ENCODE peak calls at places on chromosomes 2 and 18, in seven cellular contexts. One of them, this sample, is unnamed.

GRCh38 chr18:79305976-79306375 is 89.8 kb upstream of the NFATC1 start:
- DNase-seq in lower leg skin: no peak
- DNase-seq in endothelial cell of umbilical vein: no peak
- DNase-seq in HCT116: no peak
- DNase-seq in gastrocnemius medialis: no peak
- DNase-seq in IMR-90: no peak
- DNase-seq in stomach: no peak
- DNase-seq in this sample: no peak

GRCh38 chr2:69154031-69154430 is 141.1 kb downstream of the ANTXR1 start:
- DNase-seq in endothelial cell of umbilical vein: no peak
- DNase-seq in stomach: no peak
- DNase-seq in IMR-90: peak
- DNase-seq in lower leg skin: no peak
- DNase-seq in gastrocnemius medialis: no peak
- DNase-seq in HCT116: no peak
- DNase-seq in this sample: no peak

GRCh38 chr2:25831744-25832449 is 46.4 kb downstream of the ASXL2 start:
- DNase-seq in stomach: no peak
- DNase-seq in HCT116: no peak
- DNase-seq in endothelial cell of umbilical vein: peak
- DNase-seq in gastrocnemius medialis: no peak
- DNase-seq in lower leg skin: no peak
- DNase-seq in IMR-90: no peak
- DNase-seq in this sample: no peak

GRCh38 chr2:240718896-240719490 is 27.3 kb downstream of the AQP12A start:
- DNase-seq in IMR-90: no peak
- DNase-seq in stomach: no peak
- DNase-seq in endothelial cell of umbilical vein: no peak
- DNase-seq in lower leg skin: no peak
- DNase-seq in gastrocnemius medialis: no peak
- DNase-seq in HCT116: no peak
- DNase-seq in this sample: no peak

GRCh38 chr2:159411460-159411859 is 125.0 kb upstream of the WDSUB1 start:
- DNase-seq in lower leg skin: no peak
- DNase-seq in endothelial cell of umbilical vein: no peak
- DNase-seq in gastrocnemius medialis: no peak
- DNase-seq in HCT116: no peak
- DNase-seq in stomach: no peak
- DNase-seq in IMR-90: no peak
- DNase-seq in this sample: no peak

GRCh38 chr2:30235008-30235655 is 3.8 kb downstream of the LBH start:
- DNase-seq in gastrocnemius medialis: no peak
- DNase-seq in HCT116: no peak
- DNase-seq in stomach: peak
- DNase-seq in lower leg skin: no peak
- DNase-seq in endothelial cell of umbilical vein: no peak
- DNase-seq in IMR-90: peak
- DNase-seq in this sample: no peak

GRCh38 chr2:60445684-60446184 is 107.7 kb downstream of the BCL11A start:
- DNase-seq in lower leg skin: no peak
- DNase-seq in IMR-90: peak
- DNase-seq in HCT116: no peak
- DNase-seq in endothelial cell of umbilical vein: no peak
- DNase-seq in gastrocnemius medialis: no peak
- DNase-seq in stomach: no peak
- DNase-seq in this sample: no peak

GRCh38 chr18:79982736-79983135 is 5.6 kb downstream of the TXNL4A start:
- DNase-seq in gastrocnemius medialis: no peak
- DNase-seq in stomach: no peak
- DNase-seq in lower leg skin: no peak
- DNase-seq in endothelial cell of umbilical vein: no peak
- DNase-seq in HCT116: no peak
- DNase-seq in IMR-90: peak
- DNase-seq in this sample: peak

GRCh38 chr2:72097276-72097675 is 50.4 kb downstream of the CYP26B1 start:
- DNase-seq in gastrocnemius medialis: no peak
- DNase-seq in lower leg skin: no peak
- DNase-seq in stomach: no peak
- DNase-seq in HCT116: no peak
- DNase-seq in endothelial cell of umbilical vein: no peak
- DNase-seq in IMR-90: no peak
- DNase-seq in this sample: no peak

GRCh38 chr2:149727927-149728326 is 140.4 kb upstream of the MMADHC start:
- DNase-seq in lower leg skin: no peak
- DNase-seq in endothelial cell of umbilical vein: no peak
- DNase-seq in stomach: no peak
- DNase-seq in IMR-90: peak
- DNase-seq in HCT116: no peak
- DNase-seq in gastrocnemius medialis: no peak
- DNase-seq in this sample: no peak

GRCh38 chr2:238108423-238109201 is 8.5 kb downstream of the ESPNL start:
- DNase-seq in endothelial cell of umbilical vein: no peak
- DNase-seq in stomach: no peak
- DNase-seq in IMR-90: no peak
- DNase-seq in gastrocnemius medialis: no peak
- DNase-seq in HCT116: no peak
- DNase-seq in lower leg skin: no peak
- DNase-seq in this sample: no peak

GRCh38 chr2:182456784-182457183 is 29.9 kb upstream of the PDE1A start:
- DNase-seq in gastrocnemius medialis: no peak
- DNase-seq in lower leg skin: no peak
- DNase-seq in IMR-90: peak
- DNase-seq in HCT116: no peak
- DNase-seq in endothelial cell of umbilical vein: no peak
- DNase-seq in stomach: no peak
- DNase-seq in this sample: no peak

GRCh38 chr2:127597046-127597983 is 48.6 kb upstream of the GPR17 start:
- DNase-seq in stomach: peak
- DNase-seq in endothelial cell of umbilical vein: no peak
- DNase-seq in HCT116: no peak
- DNase-seq in lower leg skin: no peak
- DNase-seq in IMR-90: no peak
- DNase-seq in gastrocnemius medialis: no peak
- DNase-seq in this sample: no peak

GRCh38 chr2:158205215-158205614 is 103.5 kb downstream of the UPP2 start:
- DNase-seq in endothelial cell of umbilical vein: no peak
- DNase-seq in IMR-90: no peak
- DNase-seq in gastrocnemius medialis: no peak
- DNase-seq in stomach: no peak
- DNase-seq in HCT116: no peak
- DNase-seq in lower leg skin: no peak
- DNase-seq in this sample: no peak

GRCh38 chr2:84969511-84970265 is 1.3 kb upstream of the KCMF1 start:
- DNase-seq in HCT116: no peak
- DNase-seq in lower leg skin: no peak
- DNase-seq in stomach: no peak
- DNase-seq in IMR-90: peak
- DNase-seq in endothelial cell of umbilical vein: peak
- DNase-seq in gastrocnemius medialis: no peak
- DNase-seq in this sample: peak

GRCh38 chr2:128473175-128474013 is 154.7 kb upstream of the HS6ST1 start:
- DNase-seq in gastrocnemius medialis: no peak
- DNase-seq in stomach: no peak
- DNase-seq in lower leg skin: peak
- DNase-seq in IMR-90: peak
- DNase-seq in endothelial cell of umbilical vein: no peak
- DNase-seq in HCT116: no peak
- DNase-seq in this sample: peak

GRCh38 chr18:78983530-78983929 is 3.9 kb downstream of the SALL3 start:
- DNase-seq in stomach: no peak
- DNase-seq in gastrocnemius medialis: no peak
- DNase-seq in endothelial cell of umbilical vein: no peak
- DNase-seq in lower leg skin: no peak
- DNase-seq in HCT116: no peak
- DNase-seq in IMR-90: no peak
- DNase-seq in this sample: no peak

GRCh38 chr2:176768185-176768584 is 444.4 kb upstream of the HNRNPA3 start:
- DNase-seq in stomach: no peak
- DNase-seq in HCT116: no peak
- DNase-seq in lower leg skin: no peak
- DNase-seq in gastrocnemius medialis: no peak
- DNase-seq in IMR-90: no peak
- DNase-seq in endothelial cell of umbilical vein: no peak
- DNase-seq in this sample: no peak

GRCh38 chr2:239602290-239603282 is 201.8 kb upstream of the HDAC4 start:
- DNase-seq in stomach: no peak
- DNase-seq in lower leg skin: no peak
- DNase-seq in gastrocnemius medialis: no peak
- DNase-seq in endothelial cell of umbilical vein: no peak
- DNase-seq in IMR-90: no peak
- DNase-seq in HCT116: no peak
- DNase-seq in this sample: no peak

GRCh38 chr2:156192468-156192867 is 140.1 kb downstream of the NR4A2 start:
- DNase-seq in endothelial cell of umbilical vein: peak
- DNase-seq in lower leg skin: no peak
- DNase-seq in stomach: no peak
- DNase-seq in IMR-90: no peak
- DNase-seq in HCT116: no peak
- DNase-seq in gastrocnemius medialis: no peak
- DNase-seq in this sample: peak

GRCh38 chr2:10956006-10956790 is 44.5 kb downstream of the KCNF1 start:
- DNase-seq in endothelial cell of umbilical vein: no peak
- DNase-seq in IMR-90: no peak
- DNase-seq in lower leg skin: no peak
- DNase-seq in gastrocnemius medialis: no peak
- DNase-seq in HCT116: no peak
- DNase-seq in stomach: no peak
- DNase-seq in this sample: no peak

GRCh38 chr2:239462671-239463506 is 62.1 kb upstream of the HDAC4 start:
- DNase-seq in lower leg skin: no peak
- DNase-seq in endothelial cell of umbilical vein: no peak
- DNase-seq in HCT116: no peak
- DNase-seq in gastrocnemius medialis: no peak
- DNase-seq in stomach: peak
- DNase-seq in IMR-90: no peak
- DNase-seq in this sample: no peak

GRCh38 chr18:45127395-45127794 is 446.7 kb downstream of the SETBP1 start:
- DNase-seq in endothelial cell of umbilical vein: no peak
- DNase-seq in stomach: no peak
- DNase-seq in HCT116: no peak
- DNase-seq in lower leg skin: no peak
- DNase-seq in IMR-90: no peak
- DNase-seq in gastrocnemius medialis: no peak
- DNase-seq in this sample: no peak

GRCh38 chr2:189553689-189554088 is 26.9 kb downstream of the SLC40A1 start:
- DNase-seq in stomach: no peak
- DNase-seq in endothelial cell of umbilical vein: peak
- DNase-seq in gastrocnemius medialis: no peak
- DNase-seq in lower leg skin: no peak
- DNase-seq in HCT116: no peak
- DNase-seq in IMR-90: peak
- DNase-seq in this sample: no peak

GRCh38 chr2:68839260-68839833 is 31.9 kb downstream of the BMP10 start:
- DNase-seq in lower leg skin: no peak
- DNase-seq in gastrocnemius medialis: no peak
- DNase-seq in stomach: no peak
- DNase-seq in HCT116: peak
- DNase-seq in IMR-90: no peak
- DNase-seq in endothelial cell of umbilical vein: no peak
- DNase-seq in this sample: peak

GRCh38 chr2:1060987-1061386 is 110.3 kb downstream of the SNTG2 start:
- DNase-seq in gastrocnemius medialis: no peak
- DNase-seq in HCT116: no peak
- DNase-seq in stomach: no peak
- DNase-seq in endothelial cell of umbilical vein: no peak
- DNase-seq in lower leg skin: no peak
- DNase-seq in IMR-90: no peak
- DNase-seq in this sample: no peak

DNA sequence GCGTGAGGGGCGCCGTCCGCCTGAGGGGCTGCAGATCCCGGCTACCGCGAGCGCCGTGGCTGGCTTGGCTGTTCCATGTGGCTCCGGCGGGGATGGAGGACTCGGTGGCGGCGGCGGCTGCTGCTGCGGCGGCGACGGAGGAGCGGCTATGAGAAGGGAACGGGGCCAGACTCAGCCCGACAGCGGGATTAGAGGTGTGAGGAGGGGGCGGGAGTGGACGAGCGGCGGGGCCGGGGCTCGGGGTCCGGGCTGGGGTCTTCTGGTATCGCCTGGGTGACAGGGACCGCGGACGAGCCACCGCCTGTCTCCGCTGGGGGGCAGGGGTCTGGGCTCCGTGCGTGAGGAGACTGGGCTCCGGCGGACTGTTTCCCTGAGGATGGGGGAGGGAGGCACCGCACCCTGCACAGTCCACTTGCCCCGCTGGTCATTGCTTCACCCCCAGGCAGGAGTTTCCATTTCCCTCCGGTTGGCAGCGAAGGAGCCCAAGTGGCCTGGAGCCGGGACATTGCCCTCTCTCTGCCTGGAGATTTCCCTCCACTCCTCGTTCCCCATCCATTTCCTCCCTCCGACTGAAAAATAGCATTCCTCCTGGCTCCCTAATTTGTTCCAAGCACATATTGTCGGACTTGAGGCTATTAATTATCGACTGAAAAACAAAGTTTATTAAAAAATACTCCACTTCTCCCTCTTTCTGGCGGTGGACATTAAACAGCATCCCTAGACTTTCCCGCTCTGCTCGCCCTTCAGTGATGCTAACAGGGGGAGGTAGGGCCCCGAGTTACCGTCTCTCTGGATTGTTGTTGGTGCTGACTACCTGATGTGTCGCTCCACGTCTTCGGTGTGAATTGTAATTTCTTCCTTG is 577 bp downstream of the EHBP1 start:
- DNase-seq in lower leg skin: peak
- DNase-seq in stomach: peak
- DNase-seq in HCT116: no peak
- DNase-seq in endothelial cell of umbilical vein: peak
- DNase-seq in gastrocnemius medialis: peak
- DNase-seq in IMR-90: peak
- DNase-seq in this sample: peak
- TF ChIP-seq POLR2A in lower leg skin: no peak
- TF ChIP-seq POLR2A in stomach: no peak
- TF ChIP-seq POLR2A in HCT116: no peak
- TF ChIP-seq POLR2A in endothelial cell of umbilical vein: peak
- TF ChIP-seq POLR2A in gastrocnemius medialis: peak
- TF ChIP-seq POLR2A in IMR-90: peak
- TF ChIP-seq POLR2A in this sample: no peak

GRCh38 chr18:12679183-12679786 is 21.4 kb upstream of the SPIRE1 start:
- DNase-seq in IMR-90: peak
- DNase-seq in HCT116: no peak
- DNase-seq in stomach: no peak
- DNase-seq in gastrocnemius medialis: peak
- DNase-seq in endothelial cell of umbilical vein: peak
- DNase-seq in lower leg skin: peak
- DNase-seq in this sample: no peak
- TF ChIP-seq POLR2A in IMR-90: no peak
- TF ChIP-seq POLR2A in HCT116: no peak
- TF ChIP-seq POLR2A in stomach: no peak
- TF ChIP-seq POLR2A in gastrocnemius medialis: no peak
- TF ChIP-seq POLR2A in endothelial cell of umbilical vein: peak
- TF ChIP-seq POLR2A in lower leg skin: no peak
- TF ChIP-seq POLR2A in this sample: no peak

GRCh38 chr2:34254272-34254882 is 655.3 kb upstream of the FAM98A start:
- DNase-seq in stomach: no peak
- DNase-seq in HCT116: no peak
- DNase-seq in endothelial cell of umbilical vein: no peak
- DNase-seq in lower leg skin: no peak
- DNase-seq in IMR-90: no peak
- DNase-seq in gastrocnemius medialis: no peak
- DNase-seq in this sample: no peak
- TF ChIP-seq POLR2A in stomach: no peak
- TF ChIP-seq POLR2A in HCT116: no peak
- TF ChIP-seq POLR2A in endothelial cell of umbilical vein: no peak
- TF ChIP-seq POLR2A in lower leg skin: no peak
- TF ChIP-seq POLR2A in IMR-90: no peak
- TF ChIP-seq POLR2A in gastrocnemius medialis: no peak
- TF ChIP-seq POLR2A in this sample: no peak

GRCh38 chr2:54574107-54574859 is 118.2 kb downstream of the SPTBN1 start:
- DNase-seq in lower leg skin: peak
- DNase-seq in gastrocnemius medialis: peak
- DNase-seq in HCT116: no peak
- DNase-seq in IMR-90: peak
- DNase-seq in stomach: peak
- DNase-seq in endothelial cell of umbilical vein: peak
- DNase-seq in this sample: peak
- TF ChIP-seq POLR2A in lower leg skin: no peak
- TF ChIP-seq POLR2A in gastrocnemius medialis: no peak
- TF ChIP-seq POLR2A in HCT116: no peak
- TF ChIP-seq POLR2A in IMR-90: no peak
- TF ChIP-seq POLR2A in stomach: no peak
- TF ChIP-seq POLR2A in endothelial cell of umbilical vein: no peak
- TF ChIP-seq POLR2A in this sample: no peak

This sample was measured in erythroblast.